ENCODE peak calls at places on chromosomes 1 and 21, in five cellular contexts. F is natural killer cell, M is esophagus squamous epithelium, J is GM06990, X is A549. Z is an unnamed sample.

GRCh38 chr1:15680131-15680530 is 4.0 kb upstream of the PLEKHM2 start:
- DNase-seq in M (no peak), X (no peak), F (no peak), J (no peak), Z (no peak)

GRCh38 chr1:82819234-82819633 is 1018.5 kb downstream of the ADGRL2 start:
- DNase-seq in X (no peak), M (no peak), J (no peak), F (no peak), Z (no peak)

GRCh38 chr1:67270569-67270968 is 37.1 kb upstream of the IL12RB2 start:
- DNase-seq in J (no peak), F (no peak), M (no peak), X (no peak), Z (no peak)

GRCh38 chr1:204152310-204153044 is 633 bp upstream of the ETNK2 start:
- DNase-seq in F (no peak), M (no peak), J (no peak), X (no peak), Z (no peak)

GRCh38 chr1:49864597-49864996 is 159.2 kb downstream of the AGBL4 start:
- DNase-seq in F (no peak), J (no peak), M (no peak), X (no peak), Z (no peak)

GRCh38 chr1:145707183-145707867 is at the start of gene PDZK1:
- DNase-seq in J (no peak), F (no peak), X (no peak), M (no peak), Z (no peak)

GRCh38 chr1:234851450-234852438 is 241.8 kb upstream of the IRF2BP2 start:
- DNase-seq in M (no peak), X (no peak), J (peak; percentile 54), F (no peak), Z (no peak)

GRCh38 chr1:56577859-56578663 is 1.3 kb downstream of the PLPP3 start:
- DNase-seq in J (peak; percentile 65), X (peak; percentile 16), M (peak; percentile 12), F (no peak), Z (no peak)

GRCh38 chr1:235503333-235504121 is 725 bp downstream of the B3GALNT2 start:
- DNase-seq in J (peak; percentile 75), X (peak; percentile 36), F (peak; percentile 34), M (no peak), Z (no peak)

GRCh38 chr1:21874778-21875547 is 62.1 kb downstream of the HSPG2 start:
- DNase-seq in F (no peak), J (no peak), X (no peak), M (no peak), Z (no peak)

GRCh38 chr1:41479000-41479807 is 5.3 kb downstream of the EDN2 start:
- DNase-seq in X (no peak), M (no peak), J (no peak), F (no peak), Z (no peak)

GRCh38 chr1:173113015-173113741 is 62.4 kb upstream of the TNFSF18 start:
- DNase-seq in F (no peak), J (no peak), X (no peak), M (no peak), Z (no peak)

GRCh38 chr1:58548381-58548780 is 1.9 kb upstream of the OMA1 start:
- DNase-seq in X (no peak), M (no peak), F (no peak), J (no peak), Z (no peak)

GRCh38 chr1:113917400-113918082 is 11.6 kb upstream of the HIPK1 start:
- DNase-seq in X (no peak), F (no peak), J (no peak), M (no peak), Z (no peak)

GRCh38 chr1:23613191-23614126 is 54.2 kb upstream of the ID3 start:
- DNase-seq in J (peak; percentile 83), M (no peak), F (no peak), X (no peak), Z (peak; percentile 61)

GRCh38 chr1:10781137-10781536 is 15.3 kb downstream of the CASZ1 start:
- DNase-seq in M (no peak), J (no peak), X (no peak), F (no peak), Z (no peak)

GRCh38 chr1:155196893-155197638 is 10.6 kb downstream of the THBS3 start:
- DNase-seq in X (no peak), J (no peak), M (no peak), F (no peak), Z (no peak)

GRCh38 chr1:86445919-86446318 is 21.9 kb downstream of the CLCA2 start:
- DNase-seq in X (no peak), F (no peak), J (no peak), M (no peak), Z (no peak)

GRCh38 chr1:1305300-1306069 is 2.2 kb downstream of the ACAP3 start:
- DNase-seq in F (peak; percentile 45), J (peak; percentile 84), M (peak; percentile 34), X (no peak), Z (peak; percentile 75)

GRCh38 chr1:205933672-205934618 is 9.3 kb downstream of the SLC26A9 start:
- DNase-seq in X (peak; percentile 89), J (no peak), M (no peak), F (no peak), Z (no peak)

GRCh38 chr21:37866027-37866426 is 50.2 kb downstream of the KCNJ6 start:
- DNase-seq in M (no peak), J (no peak), X (no peak), F (no peak), Z (no peak)

GRCh38 chr21:34936874-34937563 is 112.1 kb downstream of the RUNX1 start:
- DNase-seq in F (no peak), M (no peak), J (no peak), X (no peak), Z (no peak)

GRCh38 chr1:29785137-29785527 is 548.8 kb downstream of the PTPRU start:
- DNase-seq in M (no peak), X (no peak), F (no peak), J (no peak), Z (no peak)

GRCh38 chr1:29786195-29786594 is 549.9 kb downstream of the PTPRU start:
- DNase-seq in J (no peak), F (no peak), X (no peak), M (no peak), Z (no peak)

GRCh38 chr1:29789221-29789909 is 553.0 kb downstream of the PTPRU start:
- DNase-seq in F (no peak), X (no peak), M (no peak), J (no peak), Z (no peak)

GRCh38 chr1:29785554-29785953 is 549.2 kb downstream of the PTPRU start:
- DNase-seq in J (no peak), X (no peak), F (no peak), M (no peak), Z (no peak)

DNA sequence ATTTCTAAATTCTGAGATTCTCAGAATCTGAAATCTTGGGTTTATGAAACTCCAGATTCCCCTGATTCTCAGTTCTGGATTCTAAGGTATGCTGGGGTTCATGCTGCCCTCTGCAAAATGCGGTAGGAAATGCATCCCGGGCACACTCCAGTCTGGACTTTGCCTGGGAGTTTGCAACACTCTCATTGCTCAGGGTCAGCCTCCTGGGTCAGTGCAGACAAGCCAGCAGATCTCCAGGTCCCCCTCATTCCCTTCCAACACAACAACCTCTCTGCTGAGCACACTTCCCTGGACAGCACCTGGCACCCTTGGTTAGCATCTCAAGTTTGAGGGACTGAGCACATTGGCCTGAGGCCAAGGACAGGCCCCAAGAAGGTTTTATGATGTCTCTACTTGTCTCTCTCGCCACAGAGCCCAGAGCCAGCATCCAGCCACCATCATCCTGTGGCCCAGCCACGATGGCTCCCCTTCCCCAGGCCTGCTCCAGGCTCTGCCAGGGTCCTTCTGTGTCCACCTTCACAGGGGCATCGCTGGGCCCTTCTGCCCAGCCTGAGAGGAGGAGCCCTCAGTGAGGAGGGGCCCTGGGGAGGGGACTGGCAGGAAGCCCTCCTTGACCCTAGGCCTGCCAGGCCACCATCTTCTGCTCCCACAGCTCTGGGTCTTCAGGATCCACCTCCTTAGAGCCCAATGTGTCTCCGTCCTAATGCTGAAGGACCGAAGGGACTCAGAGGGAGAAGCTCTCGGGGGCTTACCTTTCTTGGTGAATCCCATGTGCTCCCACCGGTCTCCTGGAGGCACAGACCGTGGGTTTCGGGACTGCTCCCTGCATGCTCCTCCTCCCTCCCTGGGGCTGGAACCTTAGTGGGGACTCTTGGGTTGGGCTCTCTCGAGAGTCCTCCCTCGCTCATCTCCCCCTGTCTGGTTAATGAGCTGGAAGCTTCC is 550.7 kb downstream of the PTPRU start:
- DNase-seq in J (no peak), X (no peak), F (no peak), M (no peak), Z (no peak)
- TF ChIP-seq CTCF in J (no peak), X (no peak), F (no peak), M (no peak), Z (no peak)

DNA sequence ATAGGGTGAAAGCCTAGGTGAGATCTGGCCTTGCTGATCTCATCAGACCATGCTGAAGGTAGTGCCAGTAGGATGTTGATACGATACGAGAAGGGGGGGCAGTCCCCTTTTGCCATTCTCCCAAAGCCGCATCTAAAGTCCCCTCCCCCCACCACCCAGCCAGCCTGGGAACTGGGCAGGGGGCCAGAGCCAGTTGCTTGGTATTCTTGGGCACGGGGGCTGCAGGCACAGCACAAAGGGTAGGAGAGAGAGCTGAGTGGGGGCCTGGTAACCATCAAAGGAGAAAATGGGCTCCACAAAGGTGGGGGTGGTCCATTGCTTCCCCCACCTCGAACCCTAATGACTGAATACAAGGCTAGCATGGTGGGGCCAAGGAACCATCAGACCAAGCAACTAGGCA is 5.4 kb downstream of the PEA15 start:
- DNase-seq in X (no peak), F (no peak), M (no peak), J (no peak), Z (no peak)
- TF ChIP-seq CTCF in X (no peak), F (no peak), M (no peak), J (no peak), Z (no peak)

GRCh38 chr1:179881642-179882252 is 338 bp upstream of the TOR1AIP1 start:
- DNase-seq in J (no peak), F (no peak), M (no peak), X (peak; percentile 81), Z (no peak)

GRCh38 chr1:179879797-179880196 is 2.2 kb upstream of the TOR1AIP2 start:
- DNase-seq in X (no peak), F (no peak), M (no peak), J (peak; percentile 28), Z (no peak)

GRCh38 chr1:179876289-179876715 is 1.3 kb downstream of the TOR1AIP2 start:
- DNase-seq in M (no peak), J (no peak), F (no peak), X (no peak), Z (no peak)

GRCh38 chr1:179875606-179876288 is 1.9 kb downstream of the TOR1AIP2 start:
- DNase-seq in M (no peak), J (no peak), F (no peak), X (no peak), Z (no peak)

GRCh38 chr1:179877586-179878265 is at the start of gene TOR1AIP2:
- DNase-seq in M (peak; percentile 38), F (peak; percentile 81), X (peak; percentile 81), J (peak; percentile 82), Z (peak; percentile 73)
- TF ChIP-seq CTCF in M (no peak), F (no peak), X (no peak), J (no peak), Z (no peak)

DNA sequence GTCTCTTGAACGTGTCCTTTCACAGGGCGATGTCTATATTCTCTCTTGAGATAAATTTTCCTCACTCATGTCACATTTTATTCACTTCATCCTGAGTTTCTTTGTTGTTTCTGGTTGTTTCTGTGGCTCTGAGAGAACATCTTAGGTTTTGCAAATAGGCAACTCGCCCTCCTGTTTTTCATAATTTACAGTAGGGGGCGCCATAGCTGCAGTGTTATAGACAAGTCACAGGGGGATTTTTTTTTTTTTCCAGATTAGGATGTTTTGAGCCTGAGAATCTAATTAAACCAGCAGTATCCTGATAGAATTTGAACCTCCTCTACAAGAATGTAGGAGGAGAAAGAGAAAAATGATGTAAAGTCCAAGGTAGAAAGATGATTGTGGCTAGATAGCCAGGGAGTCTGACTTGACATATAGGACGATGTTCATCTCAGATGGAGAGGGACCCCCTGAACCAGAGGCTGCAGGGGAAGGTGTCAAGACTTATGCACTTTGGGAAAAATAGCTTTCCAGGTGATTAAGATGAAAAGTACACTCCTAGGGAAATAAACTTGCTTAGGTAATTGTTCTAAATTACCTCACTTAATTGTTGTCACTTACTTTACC is 76.3 kb downstream of the ZP4 start:
- DNase-seq in X (no peak), F (no peak), M (no peak), J (no peak), Z (no peak)
- TF ChIP-seq CTCF in X (peak; percentile 46), F (no peak), M (no peak), J (peak; percentile 39), Z (no peak)